ENCODE peak calls at places on chromosomes 1 and 21, in four cellular contexts. One of them, this sample, is unnamed.

GRCh38 chr21:32768530-32768929 is 3.0 kb downstream of the PAXBP1 start:
- DNase-seq in K562: no peak
- DNase-seq in HepG2: no peak
- DNase-seq in GM12878: no peak
- DNase-seq in this sample: no peak

GRCh38 chr21:25806053-25806452 is 71.3 kb downstream of the GABPA start:
- DNase-seq in K562: no peak
- DNase-seq in HepG2: no peak
- DNase-seq in GM12878: no peak
- DNase-seq in this sample: no peak

GRCh38 chr1:220970311-220970710 is 91.1 kb downstream of the HLX start:
- DNase-seq in K562: no peak
- DNase-seq in HepG2: no peak
- DNase-seq in GM12878: no peak
- DNase-seq in this sample: no peak

GRCh38 chr21:26790289-26790688 is 54.9 kb downstream of the ADAMTS1 start:
- DNase-seq in K562: no peak
- DNase-seq in HepG2: no peak
- DNase-seq in GM12878: no peak
- DNase-seq in this sample: no peak

GRCh38 chr1:42533101-42533863 is 70.2 kb downstream of the CCDC30 start:
- DNase-seq in K562: no peak
- DNase-seq in HepG2: no peak
- DNase-seq in GM12878: no peak
- DNase-seq in this sample: no peak

GRCh38 chr1:147612366-147612765 is 58.0 kb downstream of the ACP6 start:
- DNase-seq in K562: no peak
- DNase-seq in HepG2: peak; percentile 88
- DNase-seq in GM12878: no peak
- DNase-seq in this sample: no peak

GRCh38 chr1:36522461-36523229 is 39.9 kb upstream of the CSF3R start:
- DNase-seq in K562: no peak
- DNase-seq in HepG2: no peak
- DNase-seq in GM12878: no peak
- DNase-seq in this sample: no peak

GRCh38 chr1:168845083-168845650 is 116.2 kb upstream of the DPT start:
- DNase-seq in K562: no peak
- DNase-seq in HepG2: no peak
- DNase-seq in GM12878: no peak
- DNase-seq in this sample: no peak

GRCh38 chr1:212858461-212859265 is 588 bp downstream of the FLVCR1 start:
- DNase-seq in K562: no peak
- DNase-seq in HepG2: peak; percentile 18
- DNase-seq in GM12878: no peak
- DNase-seq in this sample: peak; percentile 46

GRCh38 chr1:218412181-218412580 is 67.0 kb downstream of the TGFB2 start:
- DNase-seq in K562: no peak
- DNase-seq in HepG2: no peak
- DNase-seq in GM12878: no peak
- DNase-seq in this sample: no peak

GRCh38 chr1:83102630-83103071 is 896.3 kb downstream of the TTLL7 start:
- DNase-seq in K562: no peak
- DNase-seq in HepG2: no peak
- DNase-seq in GM12878: no peak
- DNase-seq in this sample: peak; percentile 72

GRCh38 chr1:218433744-218434143 is 88.6 kb downstream of the TGFB2 start:
- DNase-seq in K562: no peak
- DNase-seq in HepG2: no peak
- DNase-seq in GM12878: no peak
- DNase-seq in this sample: no peak

GRCh38 chr1:240732390-240732789 is 120.4 kb upstream of the GREM2 start:
- DNase-seq in K562: peak; percentile 41
- DNase-seq in HepG2: peak; percentile 53
- DNase-seq in GM12878: no peak
- DNase-seq in this sample: peak; percentile 74

GRCh38 chr1:192702212-192702993 is 66.5 kb downstream of the RGS13 start:
- DNase-seq in K562: no peak
- DNase-seq in HepG2: peak; percentile 87
- DNase-seq in GM12878: no peak
- DNase-seq in this sample: no peak

GRCh38 chr1:20381045-20381641 is 90.5 kb downstream of the VWA5B1 start:
- DNase-seq in K562: no peak
- DNase-seq in HepG2: no peak
- DNase-seq in GM12878: no peak
- DNase-seq in this sample: no peak

GRCh38 chr1:1670866-1671265 is 12.1 kb upstream of the CDK11B start:
- DNase-seq in K562: no peak
- DNase-seq in HepG2: no peak
- DNase-seq in GM12878: no peak
- DNase-seq in this sample: peak; percentile 2

GRCh38 chr1:6133146-6133895 is 46.8 kb downstream of the CHD5 start:
- DNase-seq in K562: no peak
- DNase-seq in HepG2: no peak
- DNase-seq in GM12878: no peak
- DNase-seq in this sample: no peak

GRCh38 chr1:156244126-156244525 is 2.1 kb downstream of the BGLAP start:
- DNase-seq in K562: no peak
- DNase-seq in HepG2: no peak
- DNase-seq in GM12878: no peak
- DNase-seq in this sample: no peak

GRCh38 chr1:10865518-10866313 is 69.3 kb upstream of the CASZ1 start:
- DNase-seq in K562: no peak
- DNase-seq in HepG2: no peak
- DNase-seq in GM12878: no peak
- DNase-seq in this sample: no peak

GRCh38 chr1:17013598-17014320 is 2.0 kb upstream of the ATP13A2 start:
- DNase-seq in K562: peak; percentile 30
- DNase-seq in HepG2: no peak
- DNase-seq in GM12878: peak; percentile 15
- DNase-seq in this sample: no peak

GRCh38 chr1:203104789-203105188 is 19.0 kb upstream of the MYOG start:
- DNase-seq in K562: no peak
- DNase-seq in HepG2: no peak
- DNase-seq in GM12878: no peak
- DNase-seq in this sample: no peak

GRCh38 chr21:45818904-45819285 is 162.7 kb upstream of the COL6A1 start:
- DNase-seq in K562: no peak
- DNase-seq in HepG2: peak; percentile 73
- DNase-seq in GM12878: peak; percentile 21
- DNase-seq in this sample: no peak

GRCh38 chr1:91278754-91279153 is 125.9 kb downstream of the HFM1 start:
- DNase-seq in K562: no peak
- DNase-seq in HepG2: peak; percentile 3
- DNase-seq in GM12878: no peak
- DNase-seq in this sample: peak; percentile 13

GRCh38 chr1:96804649-96805048 is 83.1 kb downstream of the PTBP2 start:
- DNase-seq in K562: no peak
- DNase-seq in HepG2: no peak
- DNase-seq in GM12878: no peak
- DNase-seq in this sample: no peak

GRCh38 chr1:94974824-94975223 is 47.9 kb upstream of the CNN3 start:
- DNase-seq in K562: no peak
- DNase-seq in HepG2: no peak
- DNase-seq in GM12878: no peak
- DNase-seq in this sample: no peak

GRCh38 chr1:156816561-156817328 is at the start of gene SH2D2A:
- DNase-seq in K562: peak; percentile 80
- DNase-seq in HepG2: no peak
- DNase-seq in GM12878: peak; percentile 71
- DNase-seq in this sample: no peak

GRCh38 chr1:117678246-117678977 is 72.6 kb downstream of the TENT5C start:
- DNase-seq in K562: no peak
- DNase-seq in HepG2: no peak
- DNase-seq in GM12878: no peak
- DNase-seq in this sample: no peak

GRCh38 chr1:26724938-26725337 is 29.1 kb downstream of the ARID1A start:
- DNase-seq in K562: no peak
- DNase-seq in HepG2: no peak
- DNase-seq in GM12878: no peak
- DNase-seq in this sample: no peak

GRCh38 chr1:37919277-37919676 is 27.6 kb downstream of the INPP5B start:
- DNase-seq in K562: peak; percentile 57
- DNase-seq in HepG2: peak; percentile 34
- DNase-seq in GM12878: no peak
- DNase-seq in this sample: peak; percentile 43

GRCh38 chr21:45164838-45165237 is 90.5 kb downstream of the ADARB1 start:
- DNase-seq in K562: no peak
- DNase-seq in HepG2: no peak
- DNase-seq in GM12878: no peak
- DNase-seq in this sample: no peak

GRCh38 chr1:161069731-161070270 is at the start of gene ARHGAP30:
- DNase-seq in K562: no peak
- DNase-seq in HepG2: no peak
- DNase-seq in GM12878: peak; percentile 97
- DNase-seq in this sample: no peak

GRCh38 chr1:186790101-186790500 is 38.6 kb upstream of the PLA2G4A start:
- DNase-seq in K562: no peak
- DNase-seq in HepG2: no peak
- DNase-seq in GM12878: no peak
- DNase-seq in this sample: no peak

GRCh38 chr1:67987046-67987799 is 63.2 kb downstream of the DIRAS3 start:
- DNase-seq in K562: no peak
- DNase-seq in HepG2: no peak
- DNase-seq in GM12878: no peak
- DNase-seq in this sample: no peak

DNA sequence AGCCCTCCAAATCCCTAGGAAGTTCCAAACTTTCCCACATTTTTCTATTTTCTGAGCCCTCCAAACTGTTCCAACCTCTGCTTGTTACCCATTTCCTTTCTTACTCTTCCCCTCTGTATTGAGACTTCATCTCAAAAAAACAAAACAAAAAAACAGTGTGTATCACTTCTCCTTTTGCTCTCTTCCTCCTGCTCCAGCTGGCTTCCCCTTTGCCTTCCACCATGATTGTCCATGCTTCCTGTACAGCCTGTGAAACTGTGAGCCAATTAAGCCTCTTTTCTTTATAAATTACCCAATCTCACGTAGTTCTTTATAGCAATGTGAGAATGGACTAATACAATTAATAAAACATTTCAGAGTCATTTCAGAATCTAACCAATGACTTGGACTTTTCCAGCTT is 69.6 kb upstream of the KRTAP19-8 start:
- DNase-seq in K562: no peak
- DNase-seq in HepG2: no peak
- DNase-seq in GM12878: no peak
- DNase-seq in this sample: no peak
- TF ChIP-seq TARDBP in K562: no peak
- TF ChIP-seq TARDBP in HepG2: no peak
- TF ChIP-seq TARDBP in GM12878: no peak
- TF ChIP-seq TARDBP in this sample: no peak

GRCh38 chr1:76336951-76337371 is 262.4 kb downstream of the ST6GALNAC3 start:
- DNase-seq in K562: no peak
- DNase-seq in HepG2: no peak
- DNase-seq in GM12878: no peak
- DNase-seq in this sample: peak; percentile 27
- TF ChIP-seq TARDBP in K562: no peak
- TF ChIP-seq TARDBP in HepG2: no peak
- TF ChIP-seq TARDBP in GM12878: no peak
- TF ChIP-seq TARDBP in this sample: no peak

DNA sequence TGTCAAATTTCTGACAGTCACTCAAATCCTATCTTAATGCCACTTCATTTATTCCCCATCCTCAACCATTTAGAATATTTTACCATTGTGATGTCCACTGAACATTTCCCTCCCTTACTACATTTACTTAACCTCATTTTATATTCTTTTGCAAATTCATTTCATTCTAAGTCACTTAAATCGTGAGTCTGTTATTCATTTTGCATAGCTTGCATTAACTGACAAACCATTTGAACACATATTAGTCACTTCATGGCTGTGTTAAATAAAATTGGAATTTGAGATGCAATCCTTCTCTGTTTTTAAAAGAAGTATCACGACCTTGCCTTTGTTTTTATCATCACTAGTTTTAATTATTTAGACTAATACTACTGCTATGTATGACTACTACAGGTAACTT is 199.4 kb upstream of the COL11A1 start:
- DNase-seq in K562: no peak
- DNase-seq in HepG2: no peak
- DNase-seq in GM12878: no peak
- DNase-seq in this sample: no peak
- TF ChIP-seq TARDBP in K562: no peak
- TF ChIP-seq TARDBP in HepG2: no peak
- TF ChIP-seq TARDBP in GM12878: no peak
- TF ChIP-seq TARDBP in this sample: no peak

GRCh38 chr21:16634522-16634914 is 878.3 kb upstream of the CXADR start:
- DNase-seq in K562: no peak
- DNase-seq in HepG2: no peak
- DNase-seq in GM12878: no peak
- DNase-seq in this sample: no peak
- TF ChIP-seq TARDBP in K562: no peak
- TF ChIP-seq TARDBP in HepG2: no peak
- TF ChIP-seq TARDBP in GM12878: no peak
- TF ChIP-seq TARDBP in this sample: no peak